ENCODE peak calls at places on chromosome 2, in five cellular contexts. W is activated effector memory CD4-positive, alpha-beta T cell treated with anti-CD3 and anti-CD28 coated beads, Interleukin-2, amount 50 U/mL, for 16 hours; L is KG1; B is activated T-cell treated with anti-CD3 and anti-CD28 coated beads, Interleukin-2, amount 50 U/mL, for 24 hours; I is EL. P is an unnamed sample.

GRCh38 chr2:44927979-44928659 is 13.4 kb upstream of the SIX3 start:
- DNase-seq in W (no peak), L (no peak), B (no peak), I (no peak), P (no peak)

GRCh38 chr2:16335606-16335930 is 330.1 kb downstream of the CYRIA start:
- DNase-seq in W (no peak), L (no peak), B (no peak), I (no peak), P (no peak)

GRCh38 chr2:160229591-160229990 is 29.5 kb upstream of the ITGB6 start:
- DNase-seq in W (no peak), L (no peak), B (no peak), I (peak), P (no peak)

GRCh38 chr2:1518891-1519530 is 105.7 kb downstream of the TPO start:
- DNase-seq in W (no peak), L (no peak), B (no peak), I (peak), P (no peak)

GRCh38 chr2:21381421-21381820 is 257.7 kb downstream of the TDRD15 start:
- DNase-seq in W (no peak), L (no peak), B (no peak), I (no peak), P (no peak)

GRCh38 chr2:217166241-217166640 is 306.4 kb upstream of the TNP1 start:
- DNase-seq in W (no peak), L (peak), B (no peak), I (peak), P (no peak)

GRCh38 chr2:56753182-56753581 is 569.4 kb downstream of the CCDC85A start:
- DNase-seq in W (no peak), L (no peak), B (no peak), I (no peak), P (no peak)

GRCh38 chr2:168160897-168161296 is 86.5 kb downstream of the STK39 start:
- DNase-seq in W (no peak), L (no peak), B (no peak), I (peak), P (no peak)

GRCh38 chr2:139031722-139032121 is 251.5 kb upstream of the NXPH2 start:
- DNase-seq in W (no peak), L (no peak), B (no peak), I (no peak), P (peak)

GRCh38 chr2:29723255-29724001 is 198.0 kb downstream of the ALK start:
- DNase-seq in W (no peak), L (no peak), B (no peak), I (no peak), P (no peak)

GRCh38 chr2:240624950-240625621 is at the start of gene GPR35:
- DNase-seq in W (peak), L (peak), B (peak), I (peak), P (peak)

GRCh38 chr2:109644571-109645275 is 30.6 kb downstream of the SOWAHC start:
- DNase-seq in W (no peak), L (no peak), B (no peak), I (no peak), P (peak)

GRCh38 chr2:166137331-166137730 is 9.5 kb upstream of the SCN1A start:
- DNase-seq in W (no peak), L (no peak), B (no peak), I (no peak), P (no peak)

GRCh38 chr2:200174433-200175216 is 131.9 kb upstream of the SPATS2L start:
- DNase-seq in W (no peak), L (no peak), B (no peak), I (no peak), P (no peak)

GRCh38 chr2:62077239-62077638 is 118.7 kb upstream of the B3GNT2 start:
- DNase-seq in W (no peak), L (no peak), B (no peak), I (no peak), P (no peak)

GRCh38 chr2:45130758-45131157 is 121.5 kb upstream of the SIX2 start:
- DNase-seq in W (no peak), L (no peak), B (no peak), I (no peak), P (no peak)

GRCh38 chr2:76721226-76721625 is 801.0 kb downstream of the LRRTM4 start:
- DNase-seq in W (no peak), L (no peak), B (no peak), I (no peak), P (no peak)

GRCh38 chr2:196804381-196804780 is 4.8 kb downstream of the C2orf66 start:
- DNase-seq in W (no peak), L (no peak), B (no peak), I (peak), P (no peak)

GRCh38 chr2:240956935-240957655 is 41.3 kb upstream of the SNED1 start:
- DNase-seq in W (no peak), L (no peak), B (peak), I (no peak), P (peak)

GRCh38 chr2:205563646-205564045 is 118.7 kb upstream of the NRP2 start:
- DNase-seq in W (no peak), L (no peak), B (no peak), I (no peak), P (no peak)

GRCh38 chr2:216632952-216633615 is at the start of gene IGFBP2:
- DNase-seq in W (no peak), L (no peak), B (peak), I (peak), P (peak)

P was measured in islet precursor cell.